ENCODE peak calls at places on chromosomes 3 and 15, in four cellular contexts. L, A, R and P are unnamed samples.

GRCh38 chr15:30859091-30859874 is 44.4 kb upstream of the FAN1 start:
- DNase-seq in L (peak; percentile 11), A (peak; percentile 13), R (peak; percentile 20), P (no peak)

GRCh38 chr3:38738630-38739395 is 77.2 kb downstream of the SCN10A start:
- DNase-seq in L (no peak), A (no peak), R (no peak), P (peak; percentile 47)

GRCh38 chr3:155411500-155412223 is 118.2 kb upstream of the STRIT1 start:
- DNase-seq in L (no peak), A (no peak), R (no peak), P (no peak)

GRCh38 chr3:71628571-71628970 is 45.0 kb upstream of the FOXP1 start:
- DNase-seq in L (no peak), A (no peak), R (peak; percentile 3), P (no peak)

GRCh38 chr3:189947948-189948723 is 172.6 kb downstream of the P3H2 start:
- DNase-seq in L (no peak), A (no peak), R (peak; percentile 17), P (no peak)

GRCh38 chr3:196772102-196772501 is 32.4 kb downstream of the PAK2 start:
- DNase-seq in L (no peak), A (no peak), R (no peak), P (no peak)

GRCh38 chr3:186108106-186108940 is 566 bp downstream of the ETV5 start:
- DNase-seq in L (no peak), A (no peak), R (peak; percentile 47), P (no peak)

GRCh38 chr15:31457161-31457560 is 130.5 kb downstream of the KLF13 start:
- DNase-seq in L (no peak), A (no peak), R (peak; percentile 68), P (no peak)

GRCh38 chr15:98896002-98896721 is 111.4 kb downstream of the PGPEP1L start:
- DNase-seq in L (peak; percentile 61), A (no peak), R (no peak), P (no peak)

GRCh38 chr3:53187430-53187829 is 26.4 kb downstream of the PRKCD start:
- DNase-seq in L (no peak), A (no peak), R (no peak), P (no peak)

GRCh38 chr3:38000965-38001455 is 10.4 kb downstream of the VILL start:
- DNase-seq in L (no peak), A (no peak), R (no peak), P (no peak)

GRCh38 chr3:184160456-184160855 is 5.3 kb downstream of the DVL3 start:
- DNase-seq in L (no peak), A (no peak), R (no peak), P (no peak)

GRCh38 chr3:179729086-179729485 is 76.2 kb downstream of the USP13 start:
- DNase-seq in L (no peak), A (no peak), R (no peak), P (peak; percentile 55)

GRCh38 chr3:44125241-44125640 is 116.4 kb upstream of the TOPAZ1 start:
- DNase-seq in L (no peak), A (no peak), R (peak; percentile 39), P (no peak)
- TF ChIP-seq CTCF in L (no peak), A (no peak), R (no peak), P (no peak)

DNA sequence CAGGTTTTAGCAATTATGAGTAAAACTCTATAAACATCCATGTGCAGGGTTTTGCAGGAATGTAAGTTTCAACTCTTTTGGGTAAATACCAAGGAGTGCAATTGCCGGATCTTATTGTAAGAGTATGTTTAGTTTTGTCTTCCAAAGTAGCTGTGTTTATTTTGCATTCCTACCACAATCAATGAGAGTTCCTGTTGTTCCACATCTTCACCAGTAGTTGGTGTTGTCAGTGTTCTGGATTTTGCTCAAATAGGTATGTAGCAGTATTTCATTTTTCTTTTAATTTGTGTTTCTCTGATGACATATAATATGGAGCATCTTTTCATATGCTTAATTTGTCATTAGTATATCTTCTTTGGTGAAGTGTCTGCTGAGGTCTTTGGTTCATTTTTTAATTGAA is 185.1 kb upstream of the GALNT15 start:
- DNase-seq in L (no peak), A (no peak), R (no peak), P (no peak)
- TF ChIP-seq CTCF in L (peak; percentile 46), A (peak; percentile 17), R (peak; percentile 20), P (no peak)

GRCh38 chr3:55380561-55380960 is 106.5 kb downstream of the WNT5A start:
- DNase-seq in L (no peak), A (no peak), R (no peak), P (no peak)

GRCh38 chr3:55373413-55373812 is 113.7 kb downstream of the WNT5A start:
- DNase-seq in L (no peak), A (no peak), R (no peak), P (no peak)

GRCh38 chr3:55376753-55377347 is 110.3 kb downstream of the WNT5A start:
- DNase-seq in L (no peak), A (no peak), R (no peak), P (no peak)
- TF ChIP-seq CTCF in L (no peak), A (no peak), R (no peak), P (no peak)

GRCh38 chr3:19901337-19901736 is 32.7 kb downstream of the EFHB start:
- DNase-seq in L (no peak), A (no peak), R (no peak), P (no peak)
- TF ChIP-seq CTCF in L (no peak), A (no peak), R (no peak), P (peak; percentile 11)

GRCh38 chr15:40846846-40847224 is 3.0 kb downstream of the SPINT1 start:
- DNase-seq in L (no peak), A (no peak), R (no peak), P (no peak)

GRCh38 chr15:40845036-40845435 is 1.2 kb downstream of the SPINT1 start:
- DNase-seq in L (no peak), A (no peak), R (no peak), P (no peak)

GRCh38 chr15:40845511-40846284 is 1.9 kb downstream of the SPINT1 start:
- DNase-seq in L (no peak), A (no peak), R (no peak), P (no peak)

GRCh38 chr15:40844543-40844981 is 714 bp downstream of the SPINT1 start:
- DNase-seq in L (no peak), A (no peak), R (no peak), P (no peak)

GRCh38 chr15:40847225-40847961 is 3.5 kb downstream of the SPINT1 start:
- DNase-seq in L (no peak), A (no peak), R (no peak), P (no peak)
- TF ChIP-seq CTCF in L (no peak), A (no peak), R (no peak), P (no peak)